ENCODE peak calls at places on chromosome 13, in nine cellular contexts. Q, Z, S, X, C, H, N, K and D are unnamed samples.

GRCh38 chr13:19171563-19171962 is 10.1 kb downstream of the TUBA3C start:
- DNase-seq in N (no peak), Q (no peak), Z (no peak), S (no peak), X (no peak), H (no peak), K (no peak), C (no peak), D (no peak)

GRCh38 chr13:23966691-23967615 is 69.7 kb upstream of the C1QTNF9B start:
- DNase-seq in C (no peak), Q (peak; percentile 28), Z (no peak), H (no peak), X (no peak), N (no peak), S (no peak), K (no peak), D (no peak)

GRCh38 chr13:76684336-76684735 is 201.9 kb downstream of the KCTD12 start:
- DNase-seq in S (no peak), H (no peak), Q (peak; percentile 41), X (no peak), K (no peak), C (no peak), Z (no peak), N (no peak), D (no peak)

GRCh38 chr13:47621931-47622330 is 379.1 kb downstream of the SUCLA2 start:
- DNase-seq in S (no peak), Z (no peak), C (no peak), H (no peak), Q (peak; percentile 18), N (no peak), X (no peak), K (no peak), D (no peak)

GRCh38 chr13:49828452-49828851 is 36.0 kb upstream of the KPNA3 start:
- DNase-seq in Q (no peak), K (no peak), N (no peak), S (no peak), Z (no peak), H (no peak), C (no peak), X (no peak), D (no peak)

GRCh38 chr13:23667750-23668149 is 97.5 kb downstream of the TNFRSF19 start:
- DNase-seq in K (no peak), S (no peak), H (no peak), Q (no peak), Z (no peak), X (no peak), N (no peak), C (no peak), D (no peak)

GRCh38 chr13:66794340-66795031 is 435.6 kb downstream of the PCDH9 start:
- DNase-seq in X (no peak), Q (no peak), C (no peak), N (no peak), K (no peak), S (no peak), Z (peak; percentile 2), H (no peak), D (no peak)

GRCh38 chr13:45369116-45369515 is 28.1 kb upstream of the TPT1 start:
- DNase-seq in C (no peak), Z (no peak), H (no peak), X (no peak), N (no peak), S (no peak), Q (no peak), K (no peak), D (no peak)

GRCh38 chr13:44627441-44627840 is 51.3 kb upstream of the TSC22D1 start:
- DNase-seq in K (no peak), N (no peak), X (no peak), Z (no peak), Q (no peak), H (no peak), S (no peak), C (no peak), D (no peak)

GRCh38 chr13:27007166-27007565 is 164.4 kb downstream of the USP12 start:
- DNase-seq in Q (no peak), S (no peak), C (peak; percentile 12), K (no peak), N (no peak), Z (no peak), X (no peak), H (no peak), D (no peak)

GRCh38 chr13:90910240-90910639 is 437.2 kb upstream of the MIR17HG start:
- DNase-seq in S (no peak), H (no peak), X (no peak), N (no peak), C (no peak), Z (no peak), K (no peak), Q (no peak), D (no peak)

GRCh38 chr13:48185018-48185417 is 48.0 kb upstream of the ITM2B start:
- DNase-seq in S (no peak), X (no peak), Q (peak; percentile 2), K (no peak), H (no peak), Z (no peak), N (no peak), C (no peak), D (no peak)

GRCh38 chr13:100887729-100888151 is 213.1 kb upstream of the TMTC4 start:
- DNase-seq in Q (peak; percentile 46), K (no peak), N (no peak), C (no peak), S (no peak), H (no peak), Z (no peak), X (no peak), D (no peak)

GRCh38 chr13:74573654-74574053 is 439.4 kb upstream of the KLF12 start:
- DNase-seq in Q (no peak), X (no peak), S (no peak), C (no peak), H (no peak), N (no peak), K (no peak), Z (no peak), D (peak; percentile 42)

GRCh38 chr13:51222510-51223283 is 499 bp downstream of the FAM124A start:
- DNase-seq in S (no peak), K (no peak), H (no peak), N (no peak), C (no peak), Z (no peak), X (no peak), Q (no peak), D (peak; percentile 59)

DNA sequence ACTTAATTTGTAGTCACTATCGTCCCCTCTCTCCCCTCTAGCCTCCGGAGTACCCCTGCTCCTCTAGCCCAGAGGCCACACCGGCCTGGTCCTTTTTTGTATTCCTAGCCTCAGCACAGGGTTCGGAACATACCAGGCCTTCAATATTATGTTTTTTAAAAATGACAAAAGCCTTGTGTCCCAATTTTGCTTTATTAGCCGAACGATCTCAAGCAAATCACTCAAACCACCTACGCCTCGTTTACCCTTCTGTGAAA is 463 bp upstream of the POMP start:
- DNase-seq in K (no peak), Q (no peak), S (no peak), H (no peak), C (no peak), N (no peak), Z (no peak), X (no peak), D (no peak)
- H3K4me3 ChIP-seq in K (peak overlapping the region; percentile 71), Q (peak overlapping the region; percentile 68), S (peak overlapping the region; percentile 87), H (peak overlapping the region; percentile 73), C (peak overlapping the region; percentile 90), N (peak overlapping the region; percentile 86), Z (peak overlapping the region; percentile 95), X (peak overlapping the region; percentile 72), D (peak overlapping the region; percentile 95)

GRCh38 chr13:112720251-112720650 is 30.4 kb downstream of the ATP11A start:
- DNase-seq in Q (no peak), K (no peak), S (no peak), C (no peak), H (no peak), N (peak; percentile 36), Z (no peak), X (no peak), D (no peak)
- H3K4me1 ChIP-seq in Q (no peaks in the 10 kb centered on the region), K (peaks cover 1% of the 10 kb centered on the region), S (peaks cover 50% of the 10 kb centered on the region), C (peaks cover 9% of the 10 kb centered on the region), H (peaks cover 4% of the 10 kb centered on the region), N (peaks cover 12% of the 10 kb centered on the region), Z (peaks cover 36% of the 10 kb centered on the region), X (peaks cover 9% of the 10 kb centered on the region), D (peaks cover 13% of the 10 kb centered on the region)

DNA sequence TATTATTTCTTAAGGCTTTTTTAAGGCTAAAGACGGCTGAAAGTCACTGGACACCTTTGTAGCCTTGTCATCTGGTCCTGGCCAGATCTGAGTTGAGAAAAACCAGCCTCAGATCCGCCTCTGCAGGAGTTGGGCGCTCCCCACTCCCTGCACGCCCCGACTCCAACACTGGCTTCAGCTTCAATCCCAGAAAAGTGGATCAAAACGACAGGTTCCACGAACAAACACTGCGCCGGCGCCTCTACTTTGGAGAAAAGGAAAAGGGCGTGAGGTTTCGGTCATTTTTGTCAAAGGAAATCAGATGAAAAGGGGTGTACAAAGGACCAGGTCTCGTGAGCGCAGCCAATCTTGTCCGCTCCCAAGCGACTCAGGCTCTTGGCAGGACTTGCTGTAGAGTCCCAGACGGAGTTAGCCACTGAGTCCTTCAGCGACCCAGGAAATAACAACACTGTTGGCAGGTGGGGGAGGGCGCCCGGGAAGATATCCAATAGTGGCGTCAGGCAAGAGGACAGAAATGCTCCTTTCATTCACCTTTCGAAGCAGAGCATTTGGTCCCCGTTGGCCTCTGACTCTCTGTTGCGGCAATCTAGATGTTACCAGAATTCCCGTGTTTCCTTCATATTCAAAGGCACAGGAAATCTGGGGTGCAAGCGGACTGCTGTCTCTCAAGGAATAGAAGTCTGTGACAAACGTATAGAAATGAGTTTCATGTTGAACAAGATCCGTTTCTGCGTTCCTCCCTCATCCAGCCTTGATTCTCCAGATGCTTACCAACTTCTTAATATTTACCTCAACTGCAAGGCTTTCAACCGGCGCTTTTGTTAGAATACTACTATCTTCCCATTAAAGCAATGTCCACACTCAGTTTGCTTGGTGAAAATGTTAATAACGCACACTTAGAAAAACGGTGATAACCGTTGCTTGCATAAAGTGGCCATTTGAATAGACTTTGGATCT is 1.8 kb upstream of the CCNA1 start:
- DNase-seq in X (no peak), K (no peak), Q (no peak), S (no peak), H (no peak), N (no peak), Z (no peak), C (peak; percentile 17), D (no peak)
- H3K4me3 ChIP-seq in X (no peak overlapping the region), K (no peak overlapping the region), Q (no peak overlapping the region), S (no peak overlapping the region), H (no peak overlapping the region), N (no peak overlapping the region), Z (no peak overlapping the region), C (no peak overlapping the region), D (no peak overlapping the region)

GRCh38 chr13:114109646-114110045 is 22.8 kb downstream of the RASA3 start:
- DNase-seq in K (no peak), X (peak; percentile 27), Z (no peak), Q (no peak), H (no peak), S (peak; percentile 49), N (peak; percentile 61), C (no peak), D (no peak)
- H3K4me1 ChIP-seq in K (peaks cover 94% of the 10 kb centered on the region), X (peaks cover 6% of the 10 kb centered on the region), Z (peaks cover 44% of the 10 kb centered on the region), Q (peaks cover 69% of the 10 kb centered on the region), H (peaks cover 95% of the 10 kb centered on the region), S (peaks cover 40% of the 10 kb centered on the region), N (no peaks in the 10 kb centered on the region), C (no peaks in the 10 kb centered on the region), D (peaks cover 2% of the 10 kb centered on the region)